ENCODE peak calls at places on chromosomes 3 and 15, in four cellular contexts. M, N, F and A are unnamed samples.

GRCh38 chr3:141115752-141116541 is 64.8 kb downstream of the SPSB4 start:
- DNase-seq in M (no peak), N (no peak), F (no peak), A (no peak)

GRCh38 chr3:170914690-170915089 is 6.3 kb upstream of the EIF5A2 start:
- DNase-seq in M (no peak), N (no peak), F (no peak), A (no peak)

GRCh38 chr15:101042320-101042719 is 123.2 kb downstream of the LRRK1 start:
- DNase-seq in M (peak; percentile 11), N (no peak), F (no peak), A (peak; percentile 26)

GRCh38 chr3:99499235-99499798 is 139.1 kb upstream of the COL8A1 start:
- DNase-seq in M (peak; percentile 35), N (no peak), F (no peak), A (no peak)

GRCh38 chr3:99909714-99910508 is 92.2 kb downstream of the CMSS1 start:
- DNase-seq in M (no peak), N (no peak), F (no peak), A (no peak)

GRCh38 chr3:138186803-138187295 is 252 bp upstream of the ARMC8 start:
- DNase-seq in M (peak; percentile 88), N (peak; percentile 79), F (no peak), A (no peak)

GRCh38 chr3:123153124-123153523 is 48.6 kb upstream of the SEC22A start:
- DNase-seq in M (no peak), N (no peak), F (no peak), A (no peak)

GRCh38 chr3:69588170-69588569 is 151.1 kb upstream of the MITF start:
- DNase-seq in M (no peak), N (no peak), F (no peak), A (no peak)

GRCh38 chr15:56805466-56806146 is 72.3 kb upstream of the ZNF280D start:
- DNase-seq in M (peak; percentile 50), N (no peak), F (no peak), A (no peak)

GRCh38 chr3:61872077-61872706 is 310.8 kb downstream of the PTPRG start:
- DNase-seq in M (no peak), N (no peak), F (no peak), A (no peak)

GRCh38 chr15:55552926-55553325 is 35.2 kb downstream of the PYGO1 start:
- DNase-seq in M (no peak), N (no peak), F (no peak), A (peak; percentile 72)

GRCh38 chr3:188680189-188680588 is 491.6 kb upstream of the TPRG1 start:
- DNase-seq in M (no peak), N (no peak), F (no peak), A (no peak)

GRCh38 chr3:190586631-190587000 is 72.7 kb downstream of the IL1RAP start:
- DNase-seq in M (no peak), N (no peak), F (no peak), A (no peak)

GRCh38 chr3:23232016-23232415 is 28.9 kb downstream of the UBE2E2 start:
- DNase-seq in M (no peak), N (no peak), F (no peak), A (no peak)

GRCh38 chr3:8576841-8577553 is 67.6 kb downstream of the SSUH2 start:
- DNase-seq in M (no peak), N (no peak), F (no peak), A (no peak)

GRCh38 chr3:61537366-61537765 is 24.0 kb upstream of the PTPRG start:
- DNase-seq in M (no peak), N (no peak), F (no peak), A (no peak)

GRCh38 chr3:157958471-157958870 is 147.7 kb downstream of the SHOX2 start:
- DNase-seq in M (no peak), N (no peak), F (no peak), A (no peak)

GRCh38 chr3:45088543-45088942 is 57.6 kb downstream of the CDCP1 start:
- DNase-seq in M (no peak), N (no peak), F (no peak), A (no peak)

GRCh38 chr15:41417418-41417811 is 520 bp downstream of the RTF1 start:
- DNase-seq in M (no peak), N (no peak), F (peak; percentile 50), A (no peak)

GRCh38 chr3:102087236-102087635 is 237.9 kb downstream of the NFKBIZ start:
- DNase-seq in M (no peak), N (no peak), F (no peak), A (no peak)

GRCh38 chr3:19931767-19932188 is 2.2 kb downstream of the EFHB start:
- DNase-seq in M (no peak), N (no peak), F (no peak), A (no peak)

GRCh38 chr3:171321959-171322358 is 138.2 kb downstream of the TNIK start:
- DNase-seq in M (no peak), N (no peak), F (no peak), A (no peak)

DNA sequence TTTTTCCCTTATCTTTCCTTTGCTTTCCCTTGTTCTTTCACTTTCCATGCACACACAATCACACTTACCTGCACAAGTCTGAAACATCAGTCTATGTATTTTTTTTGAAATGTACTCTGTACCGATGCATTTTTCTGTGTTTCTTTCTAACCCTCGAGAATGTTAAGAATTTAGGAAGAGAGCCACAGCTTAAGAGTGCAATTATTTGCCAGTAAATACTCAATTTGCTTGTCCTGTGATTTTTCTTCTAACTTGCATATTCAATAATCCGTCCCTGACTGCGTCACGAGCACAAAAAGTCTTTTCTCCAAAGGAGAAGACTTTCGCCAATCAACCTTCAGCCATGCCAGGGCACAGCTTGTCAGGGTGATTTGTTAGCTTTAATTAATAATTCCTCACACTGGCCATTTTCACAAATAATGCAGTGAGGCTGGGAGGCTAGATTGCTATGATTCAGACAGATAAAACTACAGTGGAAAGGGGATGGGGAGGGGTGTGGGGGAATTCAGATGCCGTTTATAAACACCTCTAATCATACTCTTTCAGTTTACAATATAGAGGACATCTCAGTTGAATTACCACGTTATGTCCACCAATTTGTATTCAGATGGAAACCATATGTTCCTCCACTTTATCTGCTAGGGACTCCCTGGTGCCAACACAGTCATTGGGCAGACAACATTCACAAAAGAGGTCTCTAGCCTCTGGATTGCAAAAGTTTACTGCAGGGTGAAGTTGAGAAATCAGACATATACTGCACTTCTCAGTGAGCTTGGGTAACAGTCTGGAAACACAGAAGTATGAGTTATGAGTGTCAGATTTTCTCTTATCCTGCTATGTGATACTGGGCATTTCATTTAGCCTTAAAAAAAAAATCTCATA is 388.0 kb downstream of the ZBTB20 start:
- DNase-seq in M (no peak), N (no peak), F (no peak), A (no peak)
- H3K4me3 ChIP-seq in M (peak overlapping the region; percentile 23), N (no peak overlapping the region), F (no peak overlapping the region), A (peak overlapping the region; percentile 53)

GRCh38 chr3:95521396-95521795 is 1293.0 kb upstream of the EPHA6 start:
- DNase-seq in M (no peak), N (no peak), F (no peak), A (no peak)
- TF ChIP-seq CTCF in M (no peak), N (no peak), F (no peak), A (no peak)

DNA sequence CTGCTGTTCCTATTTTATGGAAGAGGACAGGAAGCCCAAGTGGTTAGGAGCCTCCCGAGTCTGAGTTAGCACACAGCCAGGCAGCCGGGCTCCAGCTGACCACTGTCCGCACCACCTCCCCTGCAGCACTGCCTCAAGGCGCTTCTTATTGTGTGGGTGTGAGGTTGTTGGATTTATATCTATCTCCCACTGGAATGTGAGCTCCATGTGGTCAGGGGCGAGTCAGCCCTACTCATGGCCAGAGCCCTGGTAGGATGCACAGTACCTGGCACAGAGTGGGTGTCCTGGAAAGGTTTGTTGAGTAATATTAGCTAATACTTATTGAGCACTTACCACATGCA is 9.7 kb upstream of the FBLN2 start:
- DNase-seq in M (no peak), N (no peak), F (no peak), A (no peak)
- H3K27ac ChIP-seq in M (no peak overlapping the region), N (no peak overlapping the region), F (no peak overlapping the region), A (peak overlapping the region; percentile 9)

GRCh38 chr15:51982013-51982769 is 10.6 kb upstream of the LEO1 start:
- DNase-seq in M (no peak), N (no peak), F (peak; percentile 55), A (no peak)
- H3K4me3 ChIP-seq in M (peak overlapping the region; percentile 3), N (no peak overlapping the region), F (peak overlapping the region; percentile 2), A (peak overlapping the region; percentile 57)

GRCh38 chr3:169297214-169297613 is 366.3 kb downstream of the MECOM start:
- DNase-seq in M (no peak), N (no peak), F (no peak), A (no peak)

GRCh38 chr3:169299129-169299528 is 364.4 kb downstream of the MECOM start:
- DNase-seq in M (no peak), N (no peak), F (no peak), A (no peak)

GRCh38 chr3:169295912-169296311 is 367.6 kb downstream of the MECOM start:
- DNase-seq in M (no peak), N (no peak), F (no peak), A (no peak)

GRCh38 chr3:169298247-169298992 is 365.1 kb downstream of the MECOM start:
- DNase-seq in M (no peak), N (no peak), F (no peak), A (no peak)

GRCh38 chr3:169295126-169295525 is 368.4 kb downstream of the MECOM start:
- DNase-seq in M (no peak), N (no peak), F (no peak), A (no peak)
- TF ChIP-seq CTCF in M (no peak), N (no peak), F (no peak), A (no peak)

GRCh38 chr3:113240841-113241240 is 29.5 kb downstream of the BOC start:
- DNase-seq in M (no peak), N (no peak), F (no peak), A (no peak)
- H3K27ac ChIP-seq in M (no peak overlapping the region), N (no peak overlapping the region), F (no peak overlapping the region), A (no peak overlapping the region)